ENCODE peak calls at places on chromosomes 11 and 22, in four cellular contexts. M is iris pigment epithelial cell, E is GOT3, V is uterus. L is an unnamed sample.

GRCh38 chr11:105148241-105148640 is 8.7 kb upstream of the CARD18 start:
- DNase-seq in M (peak), V (no peak), E (no peak), L (no peak)

GRCh38 chr11:12824281-12825041 is 150.2 kb downstream of the TEAD1 start:
- DNase-seq in E (no peak), M (no peak), V (no peak), L (no peak)

GRCh38 chr22:47030881-47031627 is 268.6 kb downstream of the TBC1D22A start:
- DNase-seq in V (no peak), M (no peak), E (no peak), L (no peak)

GRCh38 chr11:46659908-46660307 is 40.5 kb downstream of the ARHGAP1 start:
- DNase-seq in E (no peak), M (peak), V (no peak), L (no peak)

GRCh38 chr11:34601085-34601444 is 19.8 kb upstream of the EHF start:
- DNase-seq in E (no peak), M (no peak), V (no peak), L (no peak)

GRCh38 chr22:20520093-20520511 is 12.7 kb downstream of the MED15 start:
- DNase-seq in E (no peak), M (peak), V (no peak), L (no peak)

GRCh38 chr22:32422062-32422461 is 10.0 kb upstream of the RTCB start:
- DNase-seq in M (no peak), E (no peak), V (no peak), L (no peak)

GRCh38 chr11:76067099-76067498 is 139.2 kb downstream of the WNT11 start:
- DNase-seq in M (peak), E (no peak), V (no peak), L (no peak)

GRCh38 chr11:104962852-104963251 is 5.5 kb downstream of the CASP4 start:
- DNase-seq in M (no peak), E (no peak), V (no peak), L (no peak)

GRCh38 chr22:49767355-49768062 is 60.2 kb downstream of the BRD1 start:
- DNase-seq in V (no peak), E (no peak), M (peak), L (peak)

GRCh38 chr11:12377824-12378593 is 638 bp downstream of the PARVA start:
- DNase-seq in M (peak), V (peak), E (peak), L (peak)

GRCh38 chr22:28951969-28952521 is 68.7 kb downstream of the ZNRF3 start:
- DNase-seq in V (no peak), E (no peak), M (peak), L (no peak)

GRCh38 chr11:35812850-35813249 is 131.0 kb upstream of the LDLRAD3 start:
- DNase-seq in V (peak), M (no peak), E (no peak), L (no peak)

GRCh38 chr22:20095521-20095920 is 15.5 kb downstream of the DGCR8 start:
- DNase-seq in M (no peak), V (no peak), E (no peak), L (no peak)

GRCh38 chr11:113907155-113907554 is 2.6 kb downstream of the HTR3B start:
- DNase-seq in M (no peak), V (no peak), E (no peak), L (no peak)

GRCh38 chr22:38863531-38864131 is 8.4 kb downstream of the CBX6 start:
- DNase-seq in E (no peak), V (no peak), M (no peak), L (peak)

GRCh38 chr11:94134651-94135512 is 6.2 kb downstream of the PANX1 start:
- DNase-seq in M (peak), E (no peak), V (peak), L (peak)

GRCh38 chr22:22210375-22210774 is 34.2 kb upstream of the VPREB1 start:
- DNase-seq in V (no peak), M (peak), E (no peak), L (no peak)